ENCODE peak calls at places on chromosomes 13 and 19, in five cellular contexts. W is heart right ventricle, B is left ventricle myocardium inferior, L is RWPE2, A is OCI-LY7. X is an unnamed sample.

GRCh38 chr13:21949818-21950429 is 279.1 kb downstream of the FGF9 start:
- DNase-seq in B (no peak), L (no peak), W (no peak), A (no peak), X (no peak)

GRCh38 chr13:90049989-90050671 is 1297.4 kb upstream of the MIR17HG start:
- DNase-seq in L (no peak), B (no peak), W (no peak), A (no peak), X (no peak)

GRCh38 chr13:45861352-45861751 is 9.8 kb upstream of the SIAH3 start:
- DNase-seq in B (no peak), L (no peak), W (no peak), A (no peak), X (no peak)

GRCh38 chr19:50486823-50487515 is 10.3 kb upstream of the GARIN5A start:
- DNase-seq in A (peak), W (no peak), B (no peak), L (no peak), X (no peak)

GRCh38 chr19:3450796-3451411 is 29.4 kb downstream of the SMIM24 start:
- DNase-seq in L (peak), B (peak), A (no peak), W (no peak), X (peak)

GRCh38 chr19:11949201-11949600 is 15.6 kb upstream of the ZNF763 start:
- DNase-seq in B (no peak), A (no peak), W (no peak), L (no peak), X (no peak)

GRCh38 chr13:24071423-24072075 is 89.0 kb upstream of the SPATA13 start:
- DNase-seq in L (no peak), B (no peak), W (no peak), A (no peak), X (no peak)

GRCh38 chr13:77325371-77325941 is 1.4 kb downstream of the MYCBP2 start:
- DNase-seq in B (no peak), A (peak), L (no peak), W (no peak), X (no peak)

GRCh38 chr13:91894311-91894710 is 495.9 kb downstream of the GPC5 start:
- DNase-seq in A (no peak), W (no peak), L (no peak), B (no peak), X (no peak)

GRCh38 chr19:13398182-13398581 is 108.1 kb downstream of the CACNA1A start:
- DNase-seq in L (no peak), B (no peak), W (no peak), A (no peak), X (no peak)
- H3K27ac ChIP-seq in L (peak), B (no peak), W (no peak), A (no peak), X (no peak)

GRCh38 chr13:112709825-112710783 is 20.3 kb downstream of the ATP11A start:
- DNase-seq in L (peak), B (no peak), W (no peak), A (no peak), X (no peak)

GRCh38 chr13:112710855-112711527 is 21.2 kb downstream of the ATP11A start:
- DNase-seq in L (peak), A (no peak), B (peak), W (no peak), X (no peak)

GRCh38 chr13:112712451-112712881 is 22.6 kb downstream of the ATP11A start:
- DNase-seq in A (no peak), L (peak), B (no peak), W (no peak), X (no peak)

GRCh38 chr13:112713517-112714253 is 23.8 kb downstream of the ATP11A start:
- DNase-seq in W (no peak), A (no peak), B (no peak), L (no peak), X (no peak)

GRCh38 chr13:112711528-112712265 is 21.9 kb downstream of the ATP11A start:
- DNase-seq in L (peak), B (peak), W (peak), A (no peak), X (no peak)
- TF ChIP-seq CTCF in L (peak), B (peak), W (peak), A (no peak), X (peak)

DNA sequence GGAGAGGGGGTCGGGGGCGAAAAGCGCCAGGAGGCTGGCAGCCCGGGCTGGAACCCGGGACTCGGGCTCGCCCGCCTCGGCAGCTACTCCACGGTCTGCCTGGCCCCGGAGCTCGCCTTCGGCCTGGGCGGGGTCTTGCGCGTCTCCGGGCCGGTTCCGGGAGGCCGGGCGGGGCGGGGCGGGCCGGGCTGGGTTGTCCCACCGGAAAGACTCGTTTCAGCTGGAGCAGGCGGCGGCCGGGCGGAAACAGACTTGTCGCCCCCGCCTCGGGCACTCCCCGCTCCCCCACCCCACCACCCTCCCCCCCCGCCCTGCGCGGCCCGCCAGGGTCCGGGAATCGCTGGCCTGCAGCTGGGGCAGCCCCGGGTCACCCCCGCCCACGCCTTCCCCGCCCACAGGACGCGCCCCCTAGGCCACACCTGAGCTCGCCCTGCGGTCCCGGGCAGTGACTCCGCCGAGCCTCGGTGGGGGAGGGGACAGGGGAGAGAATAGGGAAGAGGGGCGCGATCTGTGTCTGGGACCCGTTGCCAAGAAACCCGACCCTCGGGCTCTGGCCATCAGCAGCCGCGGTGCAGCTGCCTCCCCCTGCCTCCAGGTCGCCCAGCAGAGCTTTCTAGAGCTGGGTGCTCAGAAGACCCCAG is 109.4 kb downstream of the KCTD15 start:
- DNase-seq in A (no peak), B (peak), W (peak), L (no peak), X (no peak)
- H3K4me3 ChIP-seq in A (no peak), B (peak), W (peak), L (peak), X (peak)

DNA sequence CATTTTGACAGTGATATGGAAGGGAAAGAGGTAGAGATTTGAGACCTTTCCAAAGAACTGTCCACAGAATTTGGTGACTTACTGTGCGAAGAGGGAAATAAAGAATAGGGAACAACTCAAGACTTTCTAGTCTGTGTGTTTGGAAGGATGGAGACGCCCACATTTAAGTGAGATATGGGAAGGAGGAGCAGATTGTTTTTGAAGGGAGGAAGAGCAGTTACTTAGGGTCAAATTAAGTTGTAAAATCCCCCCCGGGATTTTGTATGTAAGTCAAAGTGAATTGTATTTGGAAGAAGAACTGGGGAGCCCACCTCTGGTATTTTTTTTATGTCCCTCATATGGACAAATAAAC is 1.2 kb downstream of the USPL1 start:
- DNase-seq in L (no peak), A (no peak), W (no peak), B (no peak), X (no peak)
- H3K27ac ChIP-seq in L (peak), A (peak), W (peak), B (peak), X (no peak)

GRCh38 chr13:52652170-52652979 is at the start of gene SUGT1:
- DNase-seq in L (peak), A (peak), B (peak), W (peak), X (peak)
- TF ChIP-seq CTCF in L (peak), A (peak), B (peak), W (peak), X (peak)